ENCODE peak calls at places on chromosomes 1 and 21, in seven cellular contexts. C is IMR-90, G is sigmoid colon, X is K562, Y is prostate gland, D is right lobe of liver, M is Peyer's patch. V is an unnamed sample.

GRCh38 chr21:15003463-15004135 is 61.2 kb downstream of the NRIP1 start:
- DNase-seq in Y (no peak), X (no peak), D (no peak), G (no peak), M (no peak), C (no peak), V (no peak)

GRCh38 chr1:94537254-94537653 is 4.3 kb downstream of the F3 start:
- DNase-seq in D (no peak), X (no peak), G (no peak), M (no peak), Y (no peak), C (no peak), V (no peak)

GRCh38 chr1:194014004-194014403 is 827.6 kb upstream of the B3GALT2 start:
- DNase-seq in M (no peak), C (peak; percentile 8), Y (no peak), G (no peak), X (no peak), D (no peak), V (no peak)

GRCh38 chr1:100187912-100188311 is 9.9 kb upstream of the LRRC39 start:
- DNase-seq in Y (peak; percentile 58), C (peak; percentile 26), G (peak; percentile 81), X (no peak), D (peak; percentile 90), M (no peak), V (peak; percentile 62)

GRCh38 chr1:226372885-226373284 is 35.0 kb downstream of the PARP1 start:
- DNase-seq in G (no peak), Y (no peak), X (no peak), D (no peak), M (no peak), C (no peak), V (no peak)

GRCh38 chr1:246597340-246597739 is 31.1 kb downstream of the CNST start:
- DNase-seq in X (no peak), G (peak; percentile 87), M (peak; percentile 71), C (peak; percentile 94), D (no peak), Y (no peak), V (no peak)

GRCh38 chr1:55313903-55314302 is 98.7 kb upstream of the USP24 start:
- DNase-seq in X (no peak), Y (no peak), G (no peak), M (no peak), C (peak; percentile 38), D (no peak), V (no peak)

GRCh38 chr1:118077331-118078055 is 107.5 kb downstream of the SPAG17 start:
- DNase-seq in X (peak; percentile 13), M (no peak), C (peak; percentile 44), G (no peak), Y (no peak), D (no peak), V (no peak)

GRCh38 chr21:33140288-33140687 is 70.3 kb downstream of the OLIG1 start:
- DNase-seq in Y (no peak), C (no peak), M (no peak), G (no peak), D (no peak), X (no peak), V (no peak)

GRCh38 chr21:46155514-46156377 is at the start of gene FTCD:
- DNase-seq in M (peak; percentile 39), Y (no peak), G (peak; percentile 57), D (peak; percentile 95), C (no peak), X (no peak), V (no peak)

GRCh38 chr1:79711001-79711431 is 704.5 kb upstream of the ADGRL4 start:
- DNase-seq in M (no peak), G (no peak), D (no peak), X (no peak), Y (no peak), C (peak; percentile 74), V (no peak)

GRCh38 chr1:63988941-63989340 is 214.5 kb upstream of the UBE2U start:
- DNase-seq in C (no peak), G (no peak), M (no peak), X (no peak), D (no peak), Y (no peak), V (no peak)

GRCh38 chr1:219460561-219461511 is 152.1 kb downstream of the ZC3H11B start:
- DNase-seq in C (peak; percentile 63), G (no peak), Y (no peak), D (no peak), M (no peak), X (no peak), V (no peak)

GRCh38 chr1:43885311-43885801 is 48.2 kb upstream of the ARTN start:
- DNase-seq in Y (peak; percentile 13), G (no peak), X (no peak), D (no peak), M (no peak), C (no peak), V (no peak)

GRCh38 chr1:3399732-3400131 is 54.7 kb upstream of the ARHGEF16 start:
- DNase-seq in G (no peak), M (no peak), C (no peak), D (no peak), X (no peak), Y (no peak), V (no peak)

GRCh38 chr1:84078108-84078823 is 65.8 kb upstream of the PRKACB start:
- DNase-seq in G (peak; percentile 77), X (peak; percentile 30), M (no peak), C (peak; percentile 36), D (no peak), Y (no peak), V (no peak)

GRCh38 chr21:33212159-33212851 is 17.4 kb upstream of the IFNAR2 start:
- DNase-seq in Y (no peak), G (no peak), C (peak; percentile 83), X (peak; percentile 43), D (no peak), M (peak; percentile 71), V (no peak)

GRCh38 chr1:46757256-46757955 is 38.5 kb upstream of the EFCAB14 start:
- DNase-seq in Y (peak; percentile 42), X (no peak), D (no peak), M (no peak), C (peak; percentile 3), G (no peak), V (no peak)

GRCh38 chr21:41147096-41147978 is 20.6 kb upstream of the BACE2 start:
- DNase-seq in M (no peak), Y (no peak), C (no peak), D (no peak), G (no peak), X (no peak), V (no peak)

GRCh38 chr1:200409203-200409760 is 554 bp downstream of the ZNF281 start:
- DNase-seq in M (peak; percentile 72), G (peak; percentile 74), Y (peak; percentile 25), X (peak; percentile 69), C (peak; percentile 33), D (peak; percentile 61), V (no peak)

GRCh38 chr1:11780380-11781147 is 18.6 kb downstream of the C1orf167 start:
- DNase-seq in D (no peak), Y (no peak), C (no peak), M (no peak), X (no peak), G (no peak), V (no peak)

GRCh38 chr1:39268112-39268581 is 63.7 kb downstream of the MACF1 start:
- DNase-seq in Y (peak; percentile 61), C (peak; percentile 90), G (peak; percentile 85), D (no peak), X (no peak), M (no peak), V (no peak)

GRCh38 chr1:13661539-13661938 is 38.4 kb upstream of the PRDM2 start:
- DNase-seq in C (no peak), Y (no peak), D (no peak), M (no peak), G (no peak), X (no peak), V (no peak)

GRCh38 chr1:46446646-46447498 is 42.8 kb upstream of the DMBX1 start:
- DNase-seq in Y (peak; percentile 63), C (peak; percentile 51), G (peak; percentile 87), D (peak; percentile 83), X (peak; percentile 81), M (peak; percentile 92), V (peak; percentile 84)

GRCh38 chr1:66761273-66761672 is 9.0 kb downstream of the DYNLT5 start:
- DNase-seq in C (peak; percentile 23), D (no peak), M (no peak), X (no peak), Y (no peak), G (no peak), V (no peak)

GRCh38 chr1:93988634-93989350 is 79.6 kb upstream of the GCLM start:
- DNase-seq in X (no peak), Y (peak; percentile 63), G (no peak), D (no peak), C (peak; percentile 85), M (no peak), V (no peak)

GRCh38 chr1:5226390-5226704 is 571.9 kb downstream of the AJAP1 start:
- DNase-seq in G (no peak), X (no peak), D (no peak), Y (no peak), M (no peak), C (no peak), V (no peak)
- TF ChIP-seq POLR2A in G (no peak), X (no peak), D (no peak), Y (no peak), M (no peak), C (no peak), V (no peak)

DNA sequence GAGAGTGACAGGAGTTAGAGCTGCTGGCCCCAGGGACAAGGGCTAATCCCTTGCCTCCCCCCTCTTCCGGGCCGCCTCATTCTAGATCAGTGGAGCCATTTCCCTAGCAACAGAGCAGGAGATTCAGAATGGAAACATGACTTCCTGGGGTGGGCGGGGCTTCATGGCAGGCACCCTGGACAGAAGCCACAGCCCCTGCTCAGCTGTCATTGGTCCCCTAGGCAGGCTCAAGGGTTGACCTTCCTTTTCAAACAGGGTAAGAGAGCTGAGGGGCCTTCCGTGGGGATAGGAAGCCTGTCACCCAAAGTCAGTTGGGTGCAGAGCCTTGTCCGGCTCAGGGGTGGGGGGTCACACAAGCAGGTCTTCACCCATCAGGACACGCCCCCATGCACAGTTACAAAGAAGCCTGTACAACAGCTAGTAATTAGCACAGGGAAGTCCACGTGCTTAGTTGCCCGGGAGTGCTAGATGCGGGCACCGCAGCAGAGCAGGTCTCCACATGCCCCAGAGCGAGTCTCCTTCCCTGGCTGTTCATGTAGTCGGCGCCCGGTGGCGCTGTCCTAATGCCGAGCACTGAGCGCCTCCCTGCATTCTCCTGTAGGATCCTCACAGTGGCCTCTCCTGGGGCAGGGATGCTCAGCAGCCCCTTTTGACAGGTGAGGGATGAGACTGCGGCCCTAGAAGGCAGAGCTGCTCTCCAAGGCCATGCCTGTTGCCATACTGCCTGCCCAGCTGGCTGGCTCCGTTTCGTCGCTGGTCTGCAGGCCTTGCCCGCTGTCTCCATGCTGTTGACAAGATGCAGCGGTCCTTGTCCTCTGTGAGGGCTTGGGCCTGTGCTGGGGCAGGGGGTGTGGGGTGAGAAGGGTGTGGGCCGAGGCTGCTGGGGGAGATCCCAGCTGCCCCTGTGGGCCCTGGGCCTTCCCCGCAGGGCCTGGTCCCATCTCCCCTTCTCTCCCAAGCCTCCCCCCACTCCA is 5.1 kb downstream of the TMEM201 start:
- DNase-seq in Y (peak; percentile 38), X (peak; percentile 90), G (peak; percentile 80), C (peak; percentile 69), M (peak; percentile 72), D (no peak), V (peak; percentile 22)
- H3K4me1 ChIP-seq in Y (peaks cover 4% of the 10 kb centered on the region), X (peaks cover 33% of the 10 kb centered on the region), G (peaks cover 47% of the 10 kb centered on the region), C (peaks cover 17% of the 10 kb centered on the region), M (no peaks in the 10 kb centered on the region), D (peaks cover 15% of the 10 kb centered on the region), V (peaks cover 21% of the 10 kb centered on the region)

GRCh38 chr1:36149237-36149972 is at the start of gene TRAPPC3:
- DNase-seq in Y (peak; percentile 100), M (peak; percentile 100), D (peak; percentile 100), G (peak; percentile 100), X (peak; percentile 99), C (peak; percentile 100), V (peak; percentile 100)
- TF ChIP-seq POLR2A in Y (peak; percentile 95), M (peak; percentile 72), D (peak; percentile 75), G (peak; percentile 87), X (peak; percentile 95), C (peak; percentile 80), V (peak; percentile 91)

GRCh38 chr1:53480678-53481077 is 21.5 kb downstream of the DMRTB1 start:
- DNase-seq in X (no peak), M (no peak), G (peak; percentile 17), D (no peak), C (no peak), Y (no peak), V (no peak)
- H3K4me1 ChIP-seq in X (no peaks in the 10 kb centered on the region), M (no peaks in the 10 kb centered on the region), G (peaks cover 3% of the 10 kb centered on the region), D (no peaks in the 10 kb centered on the region), C (peaks cover 4% of the 10 kb centered on the region), Y (no peaks in the 10 kb centered on the region), V (no peaks in the 10 kb centered on the region)

V was measured in tibial nerve.